ENCODE peak calls at places on chromosome 21, in four cellular contexts. One of them, this sample, is unnamed.

GRCh38 chr21:36889401-36889800 is 77.1 kb downstream of the HLCS start:
- DNase-seq in T-helper 1 cell: no peak
- DNase-seq in stimulated activated CD4-positive, alpha-beta T cell treated with anti-CD3 and anti-CD28 coated beads, Interleukin-2, amount 100 ng/mL, for 48 hours: no peak
- DNase-seq in T-helper 9 cell: no peak
- DNase-seq in this sample: no peak

GRCh38 chr21:35190201-35190701 is 141.1 kb upstream of the RUNX1 start:
- DNase-seq in T-helper 1 cell: no peak
- DNase-seq in stimulated activated CD4-positive, alpha-beta T cell treated with anti-CD3 and anti-CD28 coated beads, Interleukin-2, amount 100 ng/mL, for 48 hours: no peak
- DNase-seq in T-helper 9 cell: no peak
- DNase-seq in this sample: no peak

GRCh38 chr21:34807881-34808568 is 139.2 kb downstream of the CLIC6 start:
- DNase-seq in T-helper 1 cell: peak; percentile 22
- DNase-seq in stimulated activated CD4-positive, alpha-beta T cell treated with anti-CD3 and anti-CD28 coated beads, Interleukin-2, amount 100 ng/mL, for 48 hours: peak; percentile 58
- DNase-seq in T-helper 9 cell: peak; percentile 39
- DNase-seq in this sample: no peak

GRCh38 chr21:32645261-32646182 is 33.3 kb upstream of the CFAP298 start:
- DNase-seq in T-helper 1 cell: no peak
- DNase-seq in stimulated activated CD4-positive, alpha-beta T cell treated with anti-CD3 and anti-CD28 coated beads, Interleukin-2, amount 100 ng/mL, for 48 hours: no peak
- DNase-seq in T-helper 9 cell: no peak
- DNase-seq in this sample: no peak

GRCh38 chr21:38048241-38048640 is 132.0 kb upstream of the KCNJ6 start:
- DNase-seq in T-helper 1 cell: no peak
- DNase-seq in stimulated activated CD4-positive, alpha-beta T cell treated with anti-CD3 and anti-CD28 coated beads, Interleukin-2, amount 100 ng/mL, for 48 hours: no peak
- DNase-seq in T-helper 9 cell: no peak
- DNase-seq in this sample: no peak

GRCh38 chr21:41360072-41360821 is 1.6 kb upstream of the MX2 start:
- DNase-seq in T-helper 1 cell: no peak
- DNase-seq in stimulated activated CD4-positive, alpha-beta T cell treated with anti-CD3 and anti-CD28 coated beads, Interleukin-2, amount 100 ng/mL, for 48 hours: no peak
- DNase-seq in T-helper 9 cell: no peak
- DNase-seq in this sample: no peak

GRCh38 chr21:34745557-34746255 is 76.9 kb downstream of the CLIC6 start:
- DNase-seq in T-helper 1 cell: no peak
- DNase-seq in stimulated activated CD4-positive, alpha-beta T cell treated with anti-CD3 and anti-CD28 coated beads, Interleukin-2, amount 100 ng/mL, for 48 hours: peak; percentile 47
- DNase-seq in T-helper 9 cell: peak; percentile 16
- DNase-seq in this sample: peak; percentile 92

GRCh38 chr21:38669186-38669585 is 136.5 kb upstream of the ETS2 start:
- DNase-seq in T-helper 1 cell: no peak
- DNase-seq in stimulated activated CD4-positive, alpha-beta T cell treated with anti-CD3 and anti-CD28 coated beads, Interleukin-2, amount 100 ng/mL, for 48 hours: no peak
- DNase-seq in T-helper 9 cell: no peak
- DNase-seq in this sample: peak; percentile 23

GRCh38 chr21:38839683-38840286 is 34.1 kb downstream of the ETS2 start:
- DNase-seq in T-helper 1 cell: no peak
- DNase-seq in stimulated activated CD4-positive, alpha-beta T cell treated with anti-CD3 and anti-CD28 coated beads, Interleukin-2, amount 100 ng/mL, for 48 hours: no peak
- DNase-seq in T-helper 9 cell: no peak
- DNase-seq in this sample: no peak

GRCh38 chr21:38756746-38757145 is 49.0 kb upstream of the ETS2 start:
- DNase-seq in T-helper 1 cell: no peak
- DNase-seq in stimulated activated CD4-positive, alpha-beta T cell treated with anti-CD3 and anti-CD28 coated beads, Interleukin-2, amount 100 ng/mL, for 48 hours: no peak
- DNase-seq in T-helper 9 cell: no peak
- DNase-seq in this sample: no peak

GRCh38 chr21:32819702-32820101 is 48.1 kb upstream of the PAXBP1 start:
- DNase-seq in T-helper 1 cell: no peak
- DNase-seq in stimulated activated CD4-positive, alpha-beta T cell treated with anti-CD3 and anti-CD28 coated beads, Interleukin-2, amount 100 ng/mL, for 48 hours: no peak
- DNase-seq in T-helper 9 cell: no peak
- DNase-seq in this sample: no peak

GRCh38 chr21:43340491-43341348 is 86.2 kb downstream of the SIK1 start:
- DNase-seq in T-helper 1 cell: no peak
- DNase-seq in stimulated activated CD4-positive, alpha-beta T cell treated with anti-CD3 and anti-CD28 coated beads, Interleukin-2, amount 100 ng/mL, for 48 hours: no peak
- DNase-seq in T-helper 9 cell: no peak
- DNase-seq in this sample: peak; percentile 51

GRCh38 chr21:34688145-34688544 is 19.4 kb downstream of the CLIC6 start:
- DNase-seq in T-helper 1 cell: no peak
- DNase-seq in stimulated activated CD4-positive, alpha-beta T cell treated with anti-CD3 and anti-CD28 coated beads, Interleukin-2, amount 100 ng/mL, for 48 hours: no peak
- DNase-seq in T-helper 9 cell: no peak
- DNase-seq in this sample: no peak

GRCh38 chr21:44858291-44858690 is 15.2 kb downstream of the PTTG1IP start:
- DNase-seq in T-helper 1 cell: no peak
- DNase-seq in stimulated activated CD4-positive, alpha-beta T cell treated with anti-CD3 and anti-CD28 coated beads, Interleukin-2, amount 100 ng/mL, for 48 hours: no peak
- DNase-seq in T-helper 9 cell: no peak
- DNase-seq in this sample: no peak

GRCh38 chr21:45255381-45256020 is 32.2 kb downstream of the POFUT2 start:
- DNase-seq in T-helper 1 cell: no peak
- DNase-seq in stimulated activated CD4-positive, alpha-beta T cell treated with anti-CD3 and anti-CD28 coated beads, Interleukin-2, amount 100 ng/mL, for 48 hours: no peak
- DNase-seq in T-helper 9 cell: peak; percentile 25
- DNase-seq in this sample: no peak

GRCh38 chr21:28794341-28794970 is 198.2 kb downstream of the LTN1 start:
- DNase-seq in T-helper 1 cell: no peak
- DNase-seq in stimulated activated CD4-positive, alpha-beta T cell treated with anti-CD3 and anti-CD28 coated beads, Interleukin-2, amount 100 ng/mL, for 48 hours: no peak
- DNase-seq in T-helper 9 cell: no peak
- DNase-seq in this sample: no peak

GRCh38 chr21:25997788-25998611 is 172.6 kb downstream of the APP start:
- DNase-seq in T-helper 1 cell: no peak
- DNase-seq in stimulated activated CD4-positive, alpha-beta T cell treated with anti-CD3 and anti-CD28 coated beads, Interleukin-2, amount 100 ng/mL, for 48 hours: no peak
- DNase-seq in T-helper 9 cell: no peak
- DNase-seq in this sample: peak; percentile 83

GRCh38 chr21:27476696-27477095 is 509.8 kb upstream of the ADAMTS5 start:
- DNase-seq in T-helper 1 cell: no peak
- DNase-seq in stimulated activated CD4-positive, alpha-beta T cell treated with anti-CD3 and anti-CD28 coated beads, Interleukin-2, amount 100 ng/mL, for 48 hours: no peak
- DNase-seq in T-helper 9 cell: no peak
- DNase-seq in this sample: no peak

GRCh38 chr21:34020005-34020847 is 53.2 kb upstream of the MRPS6 start:
- DNase-seq in T-helper 1 cell: no peak
- DNase-seq in stimulated activated CD4-positive, alpha-beta T cell treated with anti-CD3 and anti-CD28 coated beads, Interleukin-2, amount 100 ng/mL, for 48 hours: no peak
- DNase-seq in T-helper 9 cell: no peak
- DNase-seq in this sample: no peak

GRCh38 chr21:46551636-46552241 is 53.1 kb downstream of the S100B start:
- DNase-seq in T-helper 1 cell: no peak
- DNase-seq in stimulated activated CD4-positive, alpha-beta T cell treated with anti-CD3 and anti-CD28 coated beads, Interleukin-2, amount 100 ng/mL, for 48 hours: no peak
- DNase-seq in T-helper 9 cell: no peak
- DNase-seq in this sample: no peak

GRCh38 chr21:39863111-39863510 is 4.1 kb upstream of the PCP4 start:
- DNase-seq in T-helper 1 cell: no peak
- DNase-seq in stimulated activated CD4-positive, alpha-beta T cell treated with anti-CD3 and anti-CD28 coated beads, Interleukin-2, amount 100 ng/mL, for 48 hours: no peak
- DNase-seq in T-helper 9 cell: no peak
- DNase-seq in this sample: no peak

GRCh38 chr21:43624343-43624742 is 34.9 kb downstream of the HSF2BP start:
- DNase-seq in T-helper 1 cell: no peak
- DNase-seq in stimulated activated CD4-positive, alpha-beta T cell treated with anti-CD3 and anti-CD28 coated beads, Interleukin-2, amount 100 ng/mL, for 48 hours: no peak
- DNase-seq in T-helper 9 cell: no peak
- DNase-seq in this sample: no peak

GRCh38 chr21:31520506-31521163 is 138.9 kb upstream of the SOD1 start:
- DNase-seq in T-helper 1 cell: no peak
- DNase-seq in stimulated activated CD4-positive, alpha-beta T cell treated with anti-CD3 and anti-CD28 coated beads, Interleukin-2, amount 100 ng/mL, for 48 hours: no peak
- DNase-seq in T-helper 9 cell: no peak
- DNase-seq in this sample: no peak

GRCh38 chr21:14901482-14901958 is 163.3 kb downstream of the NRIP1 start:
- DNase-seq in T-helper 1 cell: no peak
- DNase-seq in stimulated activated CD4-positive, alpha-beta T cell treated with anti-CD3 and anti-CD28 coated beads, Interleukin-2, amount 100 ng/mL, for 48 hours: peak; percentile 3
- DNase-seq in T-helper 9 cell: no peak
- DNase-seq in this sample: no peak

GRCh38 chr21:8991968-8992621 is 1529.3 kb upstream of the TPTE start:
- DNase-seq in T-helper 1 cell: no peak
- DNase-seq in stimulated activated CD4-positive, alpha-beta T cell treated with anti-CD3 and anti-CD28 coated beads, Interleukin-2, amount 100 ng/mL, for 48 hours: no peak
- DNase-seq in T-helper 9 cell: no peak
- DNase-seq in this sample: no peak

GRCh38 chr21:16983425-16983824 is 529.4 kb upstream of the CXADR start:
- DNase-seq in T-helper 1 cell: no peak
- DNase-seq in stimulated activated CD4-positive, alpha-beta T cell treated with anti-CD3 and anti-CD28 coated beads, Interleukin-2, amount 100 ng/mL, for 48 hours: no peak
- DNase-seq in T-helper 9 cell: no peak
- DNase-seq in this sample: no peak

GRCh38 chr21:42452401-42453018 is 43.5 kb downstream of the RSPH1 start:
- DNase-seq in T-helper 1 cell: no peak
- DNase-seq in stimulated activated CD4-positive, alpha-beta T cell treated with anti-CD3 and anti-CD28 coated beads, Interleukin-2, amount 100 ng/mL, for 48 hours: no peak
- DNase-seq in T-helper 9 cell: no peak
- DNase-seq in this sample: no peak

GRCh38 chr21:45820171-45821091 is 161.1 kb upstream of the COL6A1 start:
- DNase-seq in T-helper 1 cell: peak; percentile 60
- DNase-seq in stimulated activated CD4-positive, alpha-beta T cell treated with anti-CD3 and anti-CD28 coated beads, Interleukin-2, amount 100 ng/mL, for 48 hours: peak; percentile 74
- DNase-seq in T-helper 9 cell: peak; percentile 76
- DNase-seq in this sample: peak; percentile 97

GRCh38 chr21:42260121-42260520 is 41.2 kb downstream of the ABCG1 start:
- DNase-seq in T-helper 1 cell: no peak
- DNase-seq in stimulated activated CD4-positive, alpha-beta T cell treated with anti-CD3 and anti-CD28 coated beads, Interleukin-2, amount 100 ng/mL, for 48 hours: no peak
- DNase-seq in T-helper 9 cell: no peak
- DNase-seq in this sample: no peak

GRCh38 chr21:28961927-28962326 is 30.8 kb downstream of the LTN1 start:
- DNase-seq in T-helper 1 cell: no peak
- DNase-seq in stimulated activated CD4-positive, alpha-beta T cell treated with anti-CD3 and anti-CD28 coated beads, Interleukin-2, amount 100 ng/mL, for 48 hours: no peak
- DNase-seq in T-helper 9 cell: no peak
- DNase-seq in this sample: no peak

This sample was measured in NT2/D1.